ENCODE peak calls at places on chromosomes 1 and 21, in six cellular contexts. P is right lobe of liver, F is IMR-90, G is thoracic aorta, I is tibial artery, B is AG04450. M is an unnamed sample.
A peak's percentile ranks its signal among the peaks of the same experiment; 100 is the strongest.

GRCh38 chr1:107140703-107141490 is at the start of gene NTNG1:
- DNase-seq in P (no peak), F (no peak), G (no peak), I (no peak), B (no peak), M (no peak)

GRCh38 chr1:46152021-46152420 is 19.6 kb upstream of the PIK3R3 start:
- DNase-seq in P (no peak), F (peak; percentile 88), G (no peak), I (no peak), B (peak; percentile 61), M (no peak)

GRCh38 chr1:19845166-19845954 is 30.3 kb upstream of the RNF186 start:
- DNase-seq in P (no peak), F (no peak), G (no peak), I (no peak), B (no peak), M (no peak)

GRCh38 chr1:88398338-88398737 is 285.7 kb upstream of the PKN2 start:
- DNase-seq in P (no peak), F (no peak), G (no peak), I (no peak), B (no peak), M (no peak)

GRCh38 chr1:44642255-44642654 is 32.0 kb downstream of the TMEM53 start:
- DNase-seq in P (no peak), F (no peak), G (no peak), I (no peak), B (no peak), M (no peak)

GRCh38 chr1:204286841-204287387 is 72.8 kb downstream of the PLEKHA6 start:
- DNase-seq in P (peak; percentile 81), F (no peak), G (no peak), I (no peak), B (no peak), M (peak; percentile 59)

GRCh38 chr1:152162826-152163463 is 3.9 kb upstream of the RPTN start:
- DNase-seq in P (no peak), F (peak; percentile 62), G (no peak), I (no peak), B (no peak), M (no peak)

GRCh38 chr1:100883963-100884362 is 10.7 kb downstream of the EXTL2 start:
- DNase-seq in P (no peak), F (peak; percentile 71), G (no peak), I (no peak), B (no peak), M (no peak)

GRCh38 chr1:169110691-169111447 is 4.4 kb downstream of the ATP1B1 start:
- DNase-seq in P (no peak), F (peak; percentile 41), G (no peak), I (peak; percentile 44), B (no peak), M (no peak)

GRCh38 chr1:42450081-42450480 is 5.7 kb downstream of the ZMYND12 start:
- DNase-seq in P (no peak), F (no peak), G (no peak), I (no peak), B (no peak), M (no peak)

GRCh38 chr1:40532844-40533424 is 1.5 kb downstream of the ZNF684 start:
- DNase-seq in P (no peak), F (peak; percentile 55), G (no peak), I (no peak), B (no peak), M (no peak)

GRCh38 chr1:13228343-13228781 is 2.4 kb upstream of the PRAMEF18 start:
- DNase-seq in P (peak; percentile 58), F (no peak), G (no peak), I (no peak), B (no peak), M (peak; percentile 46)

GRCh38 chr21:43340491-43341348 is 86.2 kb downstream of the SIK1 start:
- DNase-seq in P (no peak), F (peak; percentile 95), G (no peak), I (no peak), B (peak; percentile 69), M (no peak)

GRCh38 chr1:94531664-94532063 is 9.9 kb downstream of the F3 start:
- DNase-seq in P (no peak), F (no peak), G (no peak), I (no peak), B (no peak), M (no peak)

GRCh38 chr1:220775238-220775853 is 11.4 kb upstream of the MTARC1 start:
- DNase-seq in P (no peak), F (no peak), G (no peak), I (no peak), B (no peak), M (peak; percentile 39)

GRCh38 chr21:45981641-45982255 is at the start of gene COL6A1:
- DNase-seq in P (peak; percentile 73), F (peak; percentile 66), G (no peak), I (peak; percentile 72), B (no peak), M (no peak)

GRCh38 chr1:42423621-42424200 is 32.1 kb downstream of the ZMYND12 start:
- DNase-seq in P (no peak), F (no peak), G (no peak), I (no peak), B (no peak), M (no peak)

GRCh38 chr1:45938029-45938428 is 134.6 kb downstream of the MAST2 start:
- DNase-seq in P (no peak), F (no peak), G (no peak), I (no peak), B (no peak), M (no peak)

GRCh38 chr21:35593000-35593502 is 467.3 kb downstream of the SETD4 start:
- DNase-seq in P (no peak), F (peak; percentile 70), G (no peak), I (no peak), B (peak; percentile 38), M (no peak)

GRCh38 chr1:3429320-3429719 is 25.1 kb upstream of the ARHGEF16 start:
- DNase-seq in P (no peak), F (no peak), G (no peak), I (no peak), B (no peak), M (no peak)

GRCh38 chr1:94068096-94068830 is 52.7 kb downstream of the ABCA4 start:
- DNase-seq in P (no peak), F (peak; percentile 76), G (no peak), I (no peak), B (no peak), M (no peak)

GRCh38 chr1:235207202-235207565 is 46.1 kb upstream of the RBM34 start:
- DNase-seq in P (no peak), F (no peak), G (no peak), I (no peak), B (no peak), M (no peak)

GRCh38 chr1:67564193-67564592 is 120.8 kb upstream of the GADD45A start:
- DNase-seq in P (no peak), F (peak; percentile 28), G (no peak), I (peak; percentile 66), B (no peak), M (no peak)

GRCh38 chr1:220217383-220217988 is 54.8 kb downstream of the RAB3GAP2 start:
- DNase-seq in P (no peak), F (no peak), G (no peak), I (no peak), B (no peak), M (no peak)

GRCh38 chr21:42236693-42237092 is 17.8 kb downstream of the ABCG1 start:
- DNase-seq in P (no peak), F (no peak), G (no peak), I (no peak), B (no peak), M (no peak)

GRCh38 chr1:177239792-177240191 is 69.0 kb downstream of the BRINP2 start:
- DNase-seq in P (no peak), F (no peak), G (no peak), I (no peak), B (no peak), M (no peak)

GRCh38 chr1:87466621-87467020 is 137.9 kb downstream of the LMO4 start:
- DNase-seq in P (no peak), F (no peak), G (no peak), I (no peak), B (no peak), M (no peak)

DNA sequence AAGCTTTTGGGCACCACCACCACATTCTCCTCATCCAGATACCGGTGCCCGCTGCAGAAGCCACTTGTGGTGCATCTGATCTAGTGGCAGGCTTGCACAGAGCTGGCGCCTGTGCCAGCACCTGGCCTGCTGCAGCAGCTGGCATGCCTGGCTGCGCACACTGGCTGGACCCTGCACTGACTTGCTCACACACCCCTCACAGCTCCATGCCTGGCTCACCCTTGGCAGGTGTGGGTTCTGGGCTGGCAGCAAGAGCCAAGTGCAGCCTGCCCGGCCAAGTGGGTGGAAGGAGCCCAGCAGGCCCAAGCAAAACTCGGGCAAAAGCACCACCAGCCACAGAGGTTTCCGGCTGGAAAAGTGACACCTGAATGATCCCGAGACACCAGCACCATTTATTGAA is 315.7 kb upstream of the RRP15 start:
- DNase-seq in P (no peak), F (no peak), G (no peak), I (no peak), B (no peak), M (no peak)
- H3K27ac ChIP-seq in P (no peak overlapping the region), F (no peak overlapping the region), G (no peak overlapping the region), I (no peak overlapping the region), B (no peak overlapping the region), M (no peak overlapping the region)

DNA sequence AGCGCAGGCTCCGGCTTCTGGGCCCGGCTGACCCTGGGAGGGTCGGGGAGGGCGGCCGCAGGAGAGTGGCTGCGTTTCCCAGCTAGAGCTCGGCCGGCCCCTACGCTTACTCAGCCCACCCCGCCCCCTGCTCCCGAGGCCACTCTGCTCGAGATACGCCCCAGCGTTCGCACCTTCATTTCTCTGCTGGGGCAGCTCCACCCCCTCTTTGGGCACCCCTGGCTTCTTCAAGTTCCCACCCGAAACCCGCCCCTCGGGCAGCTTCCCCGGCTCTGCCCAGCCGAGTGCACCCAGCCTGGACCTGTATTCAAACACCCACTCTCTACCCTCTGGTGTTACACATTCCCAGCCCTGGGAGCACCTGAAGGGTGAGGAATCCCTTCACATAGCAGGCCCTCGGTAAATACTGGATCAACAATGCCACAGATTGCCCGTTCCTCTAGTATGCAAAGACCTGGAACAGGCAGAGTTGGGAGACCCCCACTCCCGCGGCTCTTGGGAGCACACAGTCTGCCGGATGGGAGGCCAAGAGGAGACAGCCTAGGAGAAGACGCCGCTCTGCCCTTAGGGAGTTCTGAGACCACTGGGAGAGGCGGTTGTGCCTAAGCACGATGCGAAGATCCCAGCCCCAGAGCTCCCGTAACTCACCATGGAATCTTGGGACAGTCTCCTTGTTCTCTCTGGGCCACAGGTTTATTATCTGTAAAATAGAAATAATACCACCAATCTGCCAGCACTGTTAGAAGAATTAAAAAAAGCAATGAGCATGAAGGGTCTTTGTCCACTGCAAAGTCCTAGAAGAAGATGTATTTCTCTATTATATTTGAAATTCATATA is 566 bp upstream of the PAQR7 start:
- DNase-seq in P (peak; percentile 58), F (no peak), G (peak; percentile 26), I (no peak), B (no peak), M (no peak)
- H3K27ac ChIP-seq in P (peak overlapping the region; percentile 70), F (peak overlapping the region; percentile 58), G (peak overlapping the region; percentile 64), I (peak overlapping the region; percentile 76), B (peak overlapping the region; percentile 65), M (peak overlapping the region; percentile 46)

GRCh38 chr21:37914211-37914900 is 1.9 kb downstream of the KCNJ6 start:
- DNase-seq in P (no peak), F (peak; percentile 22), G (no peak), I (no peak), B (no peak), M (no peak)
- H3K27ac ChIP-seq in P (no peak overlapping the region), F (no peak overlapping the region), G (no peak overlapping the region), I (no peak overlapping the region), B (no peak overlapping the region), M (no peak overlapping the region)

DNA sequence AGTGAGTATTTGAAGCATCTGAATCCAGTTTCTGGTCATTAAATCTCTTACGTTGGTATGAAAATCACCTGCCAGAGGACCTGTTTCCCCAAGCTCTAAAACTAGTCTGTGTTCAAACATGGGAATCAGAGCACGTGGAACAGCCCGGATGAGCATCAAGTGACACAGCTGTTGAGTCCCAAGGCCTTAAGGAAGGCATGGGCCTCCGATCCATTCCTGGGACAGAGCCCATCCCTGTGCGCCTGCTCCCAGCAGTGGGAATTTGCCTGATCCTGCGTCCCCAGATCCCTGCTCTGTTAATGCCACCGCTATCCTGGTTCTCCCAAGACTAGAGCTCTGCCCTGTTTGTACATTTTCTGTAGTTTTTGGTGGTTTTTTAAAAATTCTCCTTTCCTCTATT is 68.4 kb upstream of the FBXO28 start:
- DNase-seq in P (no peak), F (no peak), G (no peak), I (no peak), B (no peak), M (no peak)
- H3K27ac ChIP-seq in P (no peak overlapping the region), F (no peak overlapping the region), G (no peak overlapping the region), I (no peak overlapping the region), B (no peak overlapping the region), M (no peak overlapping the region)

M was measured in lung.